ENCODE peak calls at places on chromosome 6, in four cellular contexts. D is IMR-90; W is stimulated activated CD8-positive, alpha-beta memory T cell treated with anti-CD3 and anti-CD28 coated beads, Interleukin-7, amount 100 ng/mL, for 1 hour; Y is naive thymus-derived CD4-positive, alpha-beta T cell. J is an unnamed sample.

GRCh38 chr6:95325858-95326257 is 251.5 kb upstream of the MANEA start:
- DNase-seq in D (peak), W (no peak), Y (no peak), J (no peak)

GRCh38 chr6:99334526-99335127 is 14.8 kb downstream of the FAXC start:
- DNase-seq in D (peak), W (no peak), Y (no peak), J (peak)

GRCh38 chr6:24925661-24926060 is 10.1 kb downstream of the RIPOR2 start:
- DNase-seq in D (no peak), W (no peak), Y (no peak), J (no peak)

GRCh38 chr6:40996591-40997247 is 42.3 kb downstream of the UNC5CL start:
- DNase-seq in D (peak), W (no peak), Y (no peak), J (no peak)

GRCh38 chr6:149887343-149887742 is 10.6 kb downstream of the RAET1E start:
- DNase-seq in D (peak), W (no peak), Y (no peak), J (peak)

GRCh38 chr6:84361372-84362179 is 134.1 kb upstream of the CEP162 start:
- DNase-seq in D (no peak), W (no peak), Y (no peak), J (peak)

GRCh38 chr6:168545428-168545827 is 104.4 kb downstream of the SMOC2 start:
- DNase-seq in D (no peak), W (no peak), Y (no peak), J (no peak)

GRCh38 chr6:26599134-26599533 is 2.4 kb downstream of the ABT1 start:
- DNase-seq in D (no peak), W (no peak), Y (no peak), J (no peak)

GRCh38 chr6:108243836-108244235 is 17.0 kb downstream of the SNX3 start:
- DNase-seq in D (no peak), W (no peak), Y (no peak), J (no peak)

GRCh38 chr6:33589723-33590530 is 9.9 kb upstream of the BAK1 start:
- DNase-seq in D (peak), W (no peak), Y (peak), J (peak)

GRCh38 chr6:29946380-29946779 is 4.0 kb downstream of the HLA-A start:
- DNase-seq in D (no peak), W (no peak), Y (no peak), J (no peak)

GRCh38 chr6:111482236-111482958 is 621 bp downstream of the REV3L start:
- DNase-seq in D (peak), W (peak), Y (no peak), J (peak)

GRCh38 chr6:163565140-163565539 is 150.6 kb downstream of the QKI start:
- DNase-seq in D (peak), W (no peak), Y (no peak), J (no peak)

GRCh38 chr6:27183082-27183832 is 64.2 kb upstream of the PRSS16 start:
- DNase-seq in D (no peak), W (no peak), Y (no peak), J (no peak)

GRCh38 chr6:21823371-21823770 is 229.8 kb downstream of the SOX4 start:
- DNase-seq in D (no peak), W (no peak), Y (no peak), J (no peak)

GRCh38 chr6:147961473-147962141 is 381.0 kb upstream of the SASH1 start:
- DNase-seq in D (no peak), W (no peak), Y (no peak), J (no peak)

GRCh38 chr6:53979468-53980067 is 131.7 kb upstream of the MLIP start:
- DNase-seq in D (peak), W (no peak), Y (peak), J (no peak)

GRCh38 chr6:64146094-64146493 is 510.5 kb downstream of the PHF3 start:
- DNase-seq in D (no peak), W (no peak), Y (no peak), J (no peak)

J was measured in foreskin fibroblast.